ENCODE peak calls at places on chromosome 21, in seven cellular contexts. G is Caco-2, B is left ventricle myocardium inferior, D is PC-9, F is stomach, Z is endothelial cell, M is psoas muscle. R is an unnamed sample.

GRCh38 chr21:31946236-31946635 is 73.4 kb downstream of the HUNK start:
- DNase-seq in F (no peak), G (no peak), B (no peak), M (no peak), D (no peak), Z (no peak), R (no peak)

GRCh38 chr21:14263879-14264278 is 47.9 kb downstream of the RBM11 start:
- DNase-seq in Z (no peak), D (no peak), G (no peak), B (no peak), M (no peak), F (no peak), R (no peak)

GRCh38 chr21:37564924-37565529 is 198.5 kb downstream of the DYRK1A start:
- DNase-seq in G (peak), Z (no peak), F (no peak), D (no peak), B (no peak), M (no peak), R (no peak)

GRCh38 chr21:32728455-32729237 is 833 bp upstream of the SYNJ1 start:
- DNase-seq in B (no peak), M (no peak), F (no peak), D (no peak), G (no peak), Z (no peak), R (no peak)

GRCh38 chr21:42685954-42686500 is 32.6 kb downstream of the PDE9A start:
- DNase-seq in B (no peak), F (no peak), Z (no peak), G (no peak), M (no peak), D (no peak), R (no peak)

GRCh38 chr21:43375006-43375826 is 51.7 kb downstream of the SIK1 start:
- DNase-seq in B (no peak), G (no peak), M (peak), D (no peak), Z (no peak), F (no peak), R (no peak)

GRCh38 chr21:43645414-43645891 is 13.8 kb downstream of the HSF2BP start:
- DNase-seq in D (peak), G (peak), Z (peak), F (peak), B (no peak), M (no peak), R (peak)

GRCh38 chr21:42461881-42462877 is 33.8 kb downstream of the RSPH1 start:
- DNase-seq in G (peak), D (no peak), Z (no peak), F (peak), M (no peak), B (no peak), R (no peak)

GRCh38 chr21:42624936-42625335 is 28.5 kb upstream of the PDE9A start:
- DNase-seq in D (no peak), G (no peak), B (no peak), F (no peak), M (no peak), Z (no peak), R (no peak)

GRCh38 chr21:37562920-37563640 is 196.5 kb downstream of the DYRK1A start:
- DNase-seq in B (no peak), D (no peak), F (no peak), Z (peak), M (peak), G (no peak), R (no peak)

GRCh38 chr21:37669249-37669648 is 247.0 kb downstream of the KCNJ6 start:
- DNase-seq in Z (no peak), D (no peak), B (no peak), G (no peak), F (no peak), M (no peak), R (no peak)

GRCh38 chr21:32278518-32279376 is at the start of gene MIS18A:
- DNase-seq in F (peak), G (peak), B (peak), M (peak), Z (peak), D (peak), R (peak)

GRCh38 chr21:27423906-27424595 is 457.2 kb upstream of the ADAMTS5 start:
- DNase-seq in M (no peak), B (no peak), D (no peak), F (no peak), G (peak), Z (no peak), R (no peak)

GRCh38 chr21:15809818-15810217 is 80.0 kb downstream of the USP25 start:
- DNase-seq in B (no peak), Z (no peak), M (peak), G (no peak), D (no peak), F (no peak), R (no peak)

GRCh38 chr21:42746593-42747266 is 93.3 kb downstream of the PDE9A start:
- DNase-seq in G (no peak), Z (no peak), F (peak), M (no peak), D (no peak), B (peak), R (no peak)

GRCh38 chr21:42444745-42445059 is 41.0 kb downstream of the UBASH3A start:
- DNase-seq in B (no peak), M (no peak), Z (no peak), F (no peak), G (no peak), D (no peak), R (no peak)

GRCh38 chr21:34180406-34180805 is 107.0 kb downstream of the MRPS6 start:
- DNase-seq in F (no peak), Z (no peak), G (no peak), B (no peak), D (no peak), M (no peak), R (no peak)

GRCh38 chr21:34179204-34179935 is 106.0 kb downstream of the MRPS6 start:
- DNase-seq in F (no peak), D (no peak), G (no peak), Z (no peak), M (no peak), B (no peak), R (no peak)

GRCh38 chr21:34176442-34176841 is 103.1 kb downstream of the MRPS6 start:
- DNase-seq in F (no peak), B (no peak), D (no peak), G (no peak), M (no peak), Z (no peak), R (no peak)

GRCh38 chr21:34177919-34178567 is 104.7 kb downstream of the MRPS6 start:
- DNase-seq in M (no peak), G (no peak), D (no peak), F (no peak), Z (no peak), B (no peak), R (no peak)

DNA sequence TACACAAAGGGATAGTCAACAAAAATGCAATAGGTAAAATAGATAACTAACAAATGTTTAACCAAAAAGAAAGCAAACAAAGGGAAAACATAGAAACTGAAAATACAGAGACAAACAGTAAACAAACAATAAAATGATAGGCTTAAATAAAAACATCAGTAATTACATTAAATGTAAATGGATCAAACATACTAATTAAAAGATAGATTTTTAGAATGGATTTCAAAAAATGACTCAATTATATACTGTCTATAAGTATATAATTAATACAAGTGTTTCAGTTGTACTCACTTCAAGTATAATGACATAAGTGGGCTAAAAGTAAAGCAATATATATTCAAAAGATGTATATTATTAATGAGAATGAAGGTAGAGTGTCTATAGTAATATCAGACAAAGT is 101.1 kb downstream of the MRPS6 start:
- DNase-seq in M (no peak), D (no peak), G (no peak), Z (no peak), B (no peak), F (no peak), R (no peak)
- TF ChIP-seq CTCF in M (no peak), D (no peak), G (no peak), Z (no peak), B (no peak), F (no peak), R (no peak)

DNA sequence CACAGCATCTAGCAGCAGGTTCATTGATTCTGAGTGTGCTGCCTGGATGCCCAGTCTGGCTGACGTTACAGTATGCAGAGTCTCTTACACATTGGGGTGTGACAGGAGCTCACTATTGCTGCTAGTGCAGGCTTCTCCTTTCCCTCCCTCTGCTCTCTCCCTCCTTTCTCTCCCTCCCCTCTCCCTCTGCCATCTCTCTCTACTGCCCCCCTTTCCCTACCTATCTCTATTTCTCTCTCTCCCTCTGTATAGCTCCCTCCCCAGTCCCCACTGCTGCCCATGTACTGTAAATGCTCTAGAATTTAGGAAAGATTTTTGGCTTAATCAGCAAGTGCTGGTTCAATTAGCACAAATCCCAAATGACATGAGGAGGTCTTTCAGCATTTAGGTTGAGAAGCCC is 62.8 kb downstream of the PCBP3 start:
- DNase-seq in B (no peak), G (no peak), M (no peak), F (no peak), Z (no peak), D (no peak), R (no peak)
- TF ChIP-seq CTCF in B (no peak), G (no peak), M (no peak), F (no peak), Z (no peak), D (no peak), R (no peak)

DNA sequence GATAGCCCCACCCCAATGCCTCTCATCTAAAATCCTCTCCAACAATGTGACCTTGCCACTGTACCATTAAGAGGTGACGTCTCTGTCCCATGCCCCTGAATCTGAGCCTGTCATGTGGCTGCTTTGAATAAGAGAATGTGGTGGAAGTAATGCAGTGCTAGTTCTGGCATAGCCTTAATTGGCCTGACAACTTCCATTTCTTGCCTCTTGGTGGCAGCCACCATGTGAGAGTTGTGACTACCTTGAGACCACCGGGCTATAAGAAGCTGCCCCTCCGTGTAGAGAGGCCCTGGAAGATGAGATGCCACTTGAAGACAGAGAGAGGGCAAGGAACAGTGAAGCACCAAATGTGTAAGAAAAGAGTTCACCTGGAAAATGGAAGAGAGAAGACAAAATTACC is 95.4 kb downstream of the POFUT2 start:
- DNase-seq in D (no peak), B (no peak), Z (no peak), M (no peak), F (no peak), G (no peak), R (no peak)
- TF ChIP-seq CTCF in D (no peak), B (no peak), Z (no peak), M (no peak), F (no peak), G (no peak), R (no peak)

GRCh38 chr21:30842990-30843389 is 13.4 kb upstream of the KRTAP7-1 start:
- DNase-seq in B (no peak), Z (no peak), G (no peak), M (no peak), D (no peak), F (no peak), R (no peak)
- TF ChIP-seq CTCF in B (no peak), Z (peak), G (no peak), M (no peak), D (peak), F (no peak), R (peak)

R was measured in nephron progenitor cell.